ENCODE peak calls at places on chromosome 15, in eight cellular contexts. O, F, I, U, C, A, R and P are unnamed samples. For H3K4me1 and H3K9me3, the result is how much of the 10 kb centered on the place peaks cover.

GRCh38 chr15:66603301-66604179 is 37.7 kb upstream of the LCTL start:
- DNase-seq in O (peak), F (peak), I (peak), U (no peak), C (peak), A (peak), R (peak), P (peak)

GRCh38 chr15:77871838-77872371 is 205.6 kb downstream of the TBC1D2B start:
- DNase-seq in O (no peak), F (peak), I (no peak), U (no peak), C (no peak), A (no peak), R (no peak), P (peak)

GRCh38 chr15:84822774-84823579 is 5.8 kb downstream of the ALPK3 start:
- DNase-seq in O (no peak), F (no peak), I (no peak), U (no peak), C (peak), A (no peak), R (no peak), P (no peak)

GRCh38 chr15:58346361-58346760 is 85.4 kb upstream of the LIPC start:
- DNase-seq in O (peak), F (peak), I (no peak), U (peak), C (no peak), A (no peak), R (no peak), P (peak)

GRCh38 chr15:60935130-60935529 is 294.0 kb downstream of the RORA start:
- DNase-seq in O (no peak), F (no peak), I (no peak), U (no peak), C (no peak), A (no peak), R (no peak), P (no peak)

GRCh38 chr15:35209838-35210237 is 124.7 kb upstream of the NANOGP8 start:
- DNase-seq in O (no peak), F (no peak), I (no peak), U (no peak), C (no peak), A (no peak), R (no peak), P (no peak)

GRCh38 chr15:69489101-69489571 is 36.5 kb downstream of the RPLP1 start:
- DNase-seq in O (no peak), F (no peak), I (no peak), U (no peak), C (no peak), A (no peak), R (no peak), P (no peak)

GRCh38 chr15:26894181-26894580 is 27.3 kb downstream of the GABRA5 start:
- DNase-seq in O (no peak), F (no peak), I (no peak), U (no peak), C (no peak), A (no peak), R (no peak), P (peak)

GRCh38 chr15:85692873-85693272 is 101.9 kb downstream of the KLHL25 start:
- DNase-seq in O (no peak), F (no peak), I (peak), U (no peak), C (no peak), A (peak), R (peak), P (no peak)

GRCh38 chr15:62390793-62391543 is 225.9 kb upstream of the C2CD4B start:
- DNase-seq in O (peak), F (peak), I (peak), U (peak), C (peak), A (peak), R (peak), P (peak)

GRCh38 chr15:42133892-42134502 is 22.4 kb downstream of the PLA2G4F start:
- DNase-seq in O (peak), F (peak), I (peak), U (peak), C (peak), A (peak), R (peak), P (peak)

GRCh38 chr15:57345584-57345983 is 30.7 kb upstream of the CGNL1 start:
- DNase-seq in O (no peak), F (peak), I (no peak), U (peak), C (peak), A (no peak), R (no peak), P (peak)

GRCh38 chr15:34160735-34161134 is 49.2 kb downstream of the KATNBL1 start:
- DNase-seq in O (no peak), F (peak), I (no peak), U (no peak), C (no peak), A (no peak), R (no peak), P (peak)

GRCh38 chr15:63672369-63672768 is 75.2 kb downstream of the FBXL22 start:
- DNase-seq in O (no peak), F (no peak), I (no peak), U (no peak), C (no peak), A (no peak), R (no peak), P (no peak)

GRCh38 chr15:52551762-52552161 is 17.1 kb downstream of the ARPP19 start:
- DNase-seq in O (no peak), F (no peak), I (no peak), U (no peak), C (no peak), A (peak), R (no peak), P (no peak)

GRCh38 chr15:82047493-82048446 is 2.0 kb upstream of the MEX3B start:
- DNase-seq in O (no peak), F (peak), I (no peak), U (no peak), C (no peak), A (no peak), R (no peak), P (no peak)

GRCh38 chr15:60347480-60348069 is 50.2 kb downstream of the ANXA2 start:
- DNase-seq in O (no peak), F (no peak), I (no peak), U (no peak), C (no peak), A (no peak), R (no peak), P (no peak)

GRCh38 chr15:76903251-76903681 is 1.9 kb downstream of the SCAPER start:
- DNase-seq in O (no peak), F (peak), I (no peak), U (no peak), C (peak), A (no peak), R (peak), P (no peak)

GRCh38 chr15:78875107-78875914 is 2.6 kb downstream of the MORF4L1 start:
- DNase-seq in O (no peak), F (no peak), I (no peak), U (no peak), C (no peak), A (no peak), R (no peak), P (peak)

GRCh38 chr15:56249080-56249479 is 5.4 kb upstream of the RFX7 start:
- DNase-seq in O (no peak), F (peak), I (no peak), U (no peak), C (peak), A (peak), R (peak), P (peak)

GRCh38 chr15:64915518-64916227 is 4.0 kb downstream of the ANKDD1A start:
- DNase-seq in O (no peak), F (no peak), I (no peak), U (no peak), C (no peak), A (no peak), R (no peak), P (peak)

GRCh38 chr15:53658827-53659226 is 100.6 kb downstream of the WDR72 start:
- DNase-seq in O (no peak), F (peak), I (no peak), U (no peak), C (no peak), A (no peak), R (no peak), P (no peak)

GRCh38 chr15:32717290-32718081 is at the start of gene GREM1:
- DNase-seq in O (no peak), F (peak), I (no peak), U (no peak), C (peak), A (peak), R (no peak), P (peak)

GRCh38 chr15:83312046-83312445 is 27.6 kb upstream of the BNC1 start:
- DNase-seq in O (no peak), F (no peak), I (no peak), U (no peak), C (no peak), A (no peak), R (no peak), P (no peak)

GRCh38 chr15:63094495-63094931 is 27.1 kb upstream of the LACTB start:
- DNase-seq in O (peak), F (no peak), I (no peak), U (no peak), C (no peak), A (no peak), R (no peak), P (no peak)

GRCh38 chr15:90873998-90874605 is 5.7 kb downstream of the FURIN start:
- DNase-seq in O (no peak), F (peak), I (no peak), U (peak), C (no peak), A (peak), R (no peak), P (peak)

GRCh38 chr15:84625125-84625524 is 24.3 kb downstream of the ZSCAN2 start:
- DNase-seq in O (no peak), F (no peak), I (no peak), U (no peak), C (no peak), A (no peak), R (no peak), P (no peak)

GRCh38 chr15:76517910-76518309 is 181.3 kb downstream of the ISL2 start:
- DNase-seq in O (no peak), F (no peak), I (no peak), U (no peak), C (no peak), A (no peak), R (no peak), P (peak)

GRCh38 chr15:69014454-69014853 is at the start of gene NOX5:
- DNase-seq in O (no peak), F (no peak), I (no peak), U (no peak), C (no peak), A (no peak), R (no peak), P (no peak)

GRCh38 chr15:63920504-63921178 is 86.9 kb upstream of the HERC1 start:
- DNase-seq in O (no peak), F (no peak), I (no peak), U (no peak), C (no peak), A (no peak), R (no peak), P (no peak)

GRCh38 chr15:37900286-37901221 is 33.9 kb upstream of the TMCO5A start:
- DNase-seq in O (peak), F (no peak), I (no peak), U (no peak), C (no peak), A (no peak), R (no peak), P (no peak)
- H3K4me1 ChIP-seq in O (under half), F (under half), I (under half), U (under half), C (under half), A (under half), R (under half), P (under half)

DNA sequence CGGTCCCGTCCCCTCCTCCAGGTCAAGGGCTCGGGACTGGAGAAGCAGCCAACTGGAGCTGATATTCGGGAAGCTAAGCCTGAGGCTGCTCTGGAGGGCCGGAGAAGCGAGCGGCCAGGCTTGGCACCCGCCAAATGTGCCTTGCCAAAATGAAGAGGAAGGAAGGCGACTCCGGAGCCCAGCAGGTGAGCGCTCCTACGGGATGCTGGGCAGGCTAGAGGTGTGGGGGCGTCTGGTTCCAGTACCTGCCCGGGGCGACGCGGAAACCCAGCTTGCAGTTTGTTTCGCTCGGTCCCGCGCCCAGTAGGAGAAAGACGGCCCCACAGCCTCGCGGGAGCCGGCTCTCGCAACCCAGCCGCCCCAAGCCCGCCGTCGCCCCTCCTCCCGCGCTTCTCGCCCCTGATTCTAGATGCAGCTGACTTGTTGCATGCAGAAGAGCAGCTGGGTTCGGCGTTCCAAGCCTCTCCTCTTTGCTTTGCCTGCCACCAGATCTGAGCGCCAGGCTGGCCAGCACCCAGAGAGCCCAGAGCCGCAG is 16.1 kb upstream of the AEN start:
- DNase-seq in O (no peak), F (peak), I (no peak), U (no peak), C (peak), A (no peak), R (no peak), P (peak)
- H3K4me3 ChIP-seq in O (no peak), F (peak), I (no peak), U (no peak), C (peak), A (no peak), R (no peak), P (no peak)

GRCh38 chr15:79922512-79923067 is 25.8 kb upstream of the MTHFS start:
- DNase-seq in O (no peak), F (no peak), I (no peak), U (no peak), C (no peak), A (no peak), R (no peak), P (no peak)

GRCh38 chr15:79916424-79916823 is 19.6 kb upstream of the MTHFS start:
- DNase-seq in O (no peak), F (no peak), I (no peak), U (no peak), C (no peak), A (no peak), R (no peak), P (no peak)

GRCh38 chr15:79919749-79920511 is 23.1 kb upstream of the MTHFS start:
- DNase-seq in O (no peak), F (peak), I (no peak), U (no peak), C (no peak), A (no peak), R (no peak), P (peak)

GRCh38 chr15:79918278-79918677 is 21.5 kb upstream of the MTHFS start:
- DNase-seq in O (no peak), F (peak), I (no peak), U (no peak), C (no peak), A (no peak), R (no peak), P (peak)

DNA sequence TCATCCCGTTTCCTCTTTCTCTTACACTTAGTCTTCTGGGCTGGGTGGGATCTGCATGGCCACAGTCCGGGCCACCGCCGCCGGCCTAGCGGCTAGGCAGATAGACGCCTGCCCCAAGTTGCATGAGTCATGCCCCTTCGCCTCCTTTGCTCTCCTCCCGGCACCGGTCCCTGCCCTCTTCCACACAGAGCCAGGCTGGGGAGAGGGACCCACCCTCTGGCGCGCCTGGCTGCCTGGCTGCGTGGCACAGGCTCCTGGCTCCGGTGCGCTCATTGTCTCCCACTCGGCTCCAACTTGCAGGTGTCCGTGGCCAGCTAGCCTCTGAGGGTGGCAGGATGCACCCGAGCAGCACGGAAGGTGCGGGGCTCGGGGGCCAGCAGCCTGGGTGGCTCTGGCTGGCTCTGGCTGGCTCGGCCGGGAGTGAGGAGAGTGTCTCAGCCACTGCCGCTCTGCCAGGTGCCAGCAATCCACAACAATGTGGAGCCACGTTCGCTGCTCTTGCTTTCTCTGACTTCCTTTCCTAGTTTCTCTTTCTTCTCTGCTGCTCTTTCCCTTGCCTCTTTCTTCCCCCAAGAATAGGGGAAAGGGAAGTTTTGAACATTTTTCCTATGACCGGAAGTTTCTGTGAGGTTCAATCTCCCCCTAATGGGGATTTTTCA is 22.4 kb upstream of the MTHFS start:
- DNase-seq in O (no peak), F (peak), I (no peak), U (no peak), C (no peak), A (no peak), R (no peak), P (peak)
- H3K9me3 ChIP-seq in O (under half), F (under half), I (under half), U (under half), C (under half), A (half or more), R (under half), P (half or more)

DNA sequence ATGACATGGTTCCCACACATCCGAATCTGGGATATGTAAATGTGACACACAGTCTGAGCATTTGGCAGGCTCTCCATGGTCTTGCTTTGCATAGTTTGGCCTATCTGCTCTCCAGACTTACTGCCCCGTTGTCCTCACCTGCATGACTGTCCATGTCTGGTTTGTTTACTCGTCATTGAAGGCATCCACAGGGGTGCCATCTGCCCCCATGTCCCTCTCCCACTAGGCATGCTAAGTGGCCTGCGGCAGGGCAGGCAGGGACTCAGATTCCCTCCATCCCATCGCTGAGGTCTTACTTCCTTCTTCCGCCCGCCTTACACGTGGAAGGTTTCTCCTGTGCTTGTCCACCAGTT is 10.3 kb downstream of the KLF13 start:
- DNase-seq in O (no peak), F (no peak), I (no peak), U (no peak), C (no peak), A (no peak), R (no peak), P (no peak)
- H3K4me1 ChIP-seq in O (under half), F (under half), I (half or more), U (under half), C (under half), A (half or more), R (half or more), P (under half)

GRCh38 chr15:101128191-101128590 is 123.7 kb downstream of the CHSY1 start:
- DNase-seq in O (peak), F (no peak), I (no peak), U (no peak), C (no peak), A (no peak), R (no peak), P (peak)

GRCh38 chr15:101128696-101129095 is 123.2 kb downstream of the CHSY1 start:
- DNase-seq in O (no peak), F (no peak), I (no peak), U (no peak), C (no peak), A (no peak), R (no peak), P (peak)

GRCh38 chr15:101124731-101125558 is 126.9 kb downstream of the CHSY1 start:
- DNase-seq in O (peak), F (no peak), I (no peak), U (no peak), C (no peak), A (no peak), R (no peak), P (no peak)

GRCh38 chr15:101127503-101128076 is 124.3 kb downstream of the CHSY1 start:
- DNase-seq in O (peak), F (no peak), I (no peak), U (no peak), C (peak), A (peak), R (peak), P (no peak)

DNA sequence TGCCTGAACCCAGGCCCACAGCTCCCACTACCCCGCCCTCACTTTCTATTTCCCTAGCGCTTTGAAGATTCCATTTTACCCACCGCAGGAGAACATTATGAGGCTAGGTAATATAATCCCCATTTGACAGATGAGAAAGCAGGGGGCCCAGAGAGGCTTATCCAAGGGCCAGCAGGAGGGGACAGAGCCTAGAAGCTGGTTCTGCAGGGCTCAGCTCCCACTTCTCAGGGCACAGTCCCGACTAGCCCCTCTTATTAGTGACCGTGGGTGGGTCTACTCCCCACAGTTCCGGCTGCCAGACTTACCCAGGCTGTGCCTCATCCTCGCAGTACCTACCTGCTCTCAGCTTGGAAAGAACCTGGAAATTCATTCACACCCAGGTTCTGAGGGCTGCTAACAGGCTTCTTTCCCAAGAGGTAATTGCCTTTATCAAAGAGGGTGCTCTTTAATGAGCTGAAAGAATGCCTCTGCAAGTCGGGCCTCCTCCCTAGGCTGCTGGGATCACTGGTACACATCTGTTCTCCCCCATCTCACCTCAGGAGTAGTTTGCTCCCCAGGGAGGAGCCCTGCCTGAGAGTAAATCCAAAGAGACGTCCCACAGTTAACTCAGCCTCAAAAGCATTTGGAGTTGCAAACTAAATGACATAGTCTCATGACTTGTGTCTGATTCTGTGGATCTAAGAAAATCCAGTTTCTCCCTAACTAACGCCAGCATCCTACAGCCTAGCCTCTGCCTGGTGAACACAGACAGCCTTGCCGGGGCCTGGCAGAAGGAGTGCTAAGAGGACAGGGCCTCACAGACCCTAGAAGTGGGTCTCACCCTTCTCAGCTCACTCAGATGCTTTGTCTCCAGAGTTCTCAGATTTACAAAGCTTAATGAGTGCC is 125.0 kb downstream of the CHSY1 start:
- DNase-seq in O (peak), F (peak), I (no peak), U (no peak), C (peak), A (no peak), R (peak), P (peak)
- H3K4me3 ChIP-seq in O (no peak), F (no peak), I (no peak), U (no peak), C (peak), A (no peak), R (peak), P (no peak)

GRCh38 chr15:20348900-20349773 is 192.5 kb downstream of the GOLGA6L6 start:
- DNase-seq in O (no peak), F (no peak), I (no peak), U (peak), C (no peak), A (no peak), R (peak), P (peak)
- H3K9me3 ChIP-seq in O (under half), F (half or more), I (under half), U (under half), C (under half), A (under half), R (under half), P (half or more)

DNA sequence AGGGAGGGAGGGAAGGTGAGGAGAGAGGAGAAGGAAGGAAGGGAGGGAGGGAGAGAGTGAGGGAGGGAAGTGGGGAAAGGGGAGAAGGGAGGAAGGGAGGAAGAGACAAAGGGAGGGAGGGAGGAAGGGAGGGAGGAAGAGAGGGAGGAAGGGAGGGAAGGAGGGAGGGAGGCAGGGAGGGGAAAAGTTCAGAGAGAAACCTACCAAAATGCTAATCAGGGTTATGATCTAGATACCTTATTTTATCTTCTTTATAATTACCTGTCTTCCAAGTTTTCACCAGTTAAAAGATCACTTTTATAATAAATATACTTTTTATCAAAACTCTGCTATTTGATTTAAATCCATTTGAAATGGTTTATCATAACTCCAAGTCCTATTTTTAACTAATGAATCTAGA is 44.4 kb downstream of the FAM174B start:
- DNase-seq in O (no peak), F (no peak), I (no peak), U (no peak), C (no peak), A (no peak), R (no peak), P (no peak)
- H3K4me1 ChIP-seq in O (under half), F (under half), I (under half), U (under half), C (under half), A (under half), R (under half), P (under half)